ENCODE peak calls at places on chromosomes 1 and 21, in ten cellular contexts. One of them, this sample, is unnamed.

GRCh38 chr1:117758444-117759316 is 152.8 kb downstream of the TENT5C start:
- DNase-seq in upper lobe of right lung: peak
- DNase-seq in right lobe of liver: peak
- DNase-seq in foreskin fibroblast: peak
- DNase-seq in epithelial cell of esophagus: peak
- DNase-seq in colonic mucosa: peak
- DNase-seq in type B pancreatic cell: peak
- DNase-seq in hepatocyte: peak
- DNase-seq in tibial nerve: peak
- DNase-seq in IMR-90: peak
- DNase-seq in this sample: peak

GRCh38 chr1:174976436-174977107 is 23.2 kb upstream of the CACYBP start:
- DNase-seq in upper lobe of right lung: no peak
- DNase-seq in right lobe of liver: no peak
- DNase-seq in foreskin fibroblast: peak
- DNase-seq in epithelial cell of esophagus: peak
- DNase-seq in colonic mucosa: no peak
- DNase-seq in type B pancreatic cell: no peak
- DNase-seq in hepatocyte: no peak
- DNase-seq in tibial nerve: no peak
- DNase-seq in IMR-90: peak
- DNase-seq in this sample: no peak

GRCh38 chr1:181392133-181392532 is 91.2 kb upstream of the CACNA1E start:
- DNase-seq in upper lobe of right lung: no peak
- DNase-seq in right lobe of liver: no peak
- DNase-seq in foreskin fibroblast: no peak
- DNase-seq in epithelial cell of esophagus: no peak
- DNase-seq in colonic mucosa: no peak
- DNase-seq in type B pancreatic cell: no peak
- DNase-seq in hepatocyte: no peak
- DNase-seq in tibial nerve: no peak
- DNase-seq in IMR-90: no peak
- DNase-seq in this sample: no peak

GRCh38 chr1:71964188-71964587 is 318.2 kb downstream of the NEGR1 start:
- DNase-seq in upper lobe of right lung: no peak
- DNase-seq in right lobe of liver: no peak
- DNase-seq in foreskin fibroblast: no peak
- DNase-seq in epithelial cell of esophagus: peak
- DNase-seq in colonic mucosa: no peak
- DNase-seq in type B pancreatic cell: no peak
- DNase-seq in hepatocyte: peak
- DNase-seq in tibial nerve: no peak
- DNase-seq in IMR-90: peak
- DNase-seq in this sample: no peak

GRCh38 chr1:199298825-199299224 is 660.0 kb downstream of the PTPRC start:
- DNase-seq in upper lobe of right lung: no peak
- DNase-seq in right lobe of liver: no peak
- DNase-seq in foreskin fibroblast: no peak
- DNase-seq in epithelial cell of esophagus: no peak
- DNase-seq in colonic mucosa: no peak
- DNase-seq in type B pancreatic cell: no peak
- DNase-seq in hepatocyte: no peak
- DNase-seq in tibial nerve: no peak
- DNase-seq in IMR-90: peak
- DNase-seq in this sample: no peak

GRCh38 chr1:47575855-47576757 is 138.3 kb downstream of the FOXD2 start:
- DNase-seq in upper lobe of right lung: no peak
- DNase-seq in right lobe of liver: no peak
- DNase-seq in foreskin fibroblast: no peak
- DNase-seq in epithelial cell of esophagus: peak
- DNase-seq in colonic mucosa: no peak
- DNase-seq in type B pancreatic cell: no peak
- DNase-seq in hepatocyte: no peak
- DNase-seq in tibial nerve: no peak
- DNase-seq in IMR-90: peak
- DNase-seq in this sample: no peak

GRCh38 chr1:248094884-248095283 is at the start of gene OR2L13:
- DNase-seq in upper lobe of right lung: no peak
- DNase-seq in right lobe of liver: no peak
- DNase-seq in foreskin fibroblast: no peak
- DNase-seq in epithelial cell of esophagus: no peak
- DNase-seq in colonic mucosa: no peak
- DNase-seq in type B pancreatic cell: no peak
- DNase-seq in hepatocyte: no peak
- DNase-seq in tibial nerve: no peak
- DNase-seq in IMR-90: no peak
- DNase-seq in this sample: no peak

GRCh38 chr1:20212685-20213331 is 26.5 kb upstream of the PLA2G2C start:
- DNase-seq in upper lobe of right lung: peak
- DNase-seq in right lobe of liver: peak
- DNase-seq in foreskin fibroblast: peak
- DNase-seq in epithelial cell of esophagus: peak
- DNase-seq in colonic mucosa: peak
- DNase-seq in type B pancreatic cell: peak
- DNase-seq in hepatocyte: peak
- DNase-seq in tibial nerve: peak
- DNase-seq in IMR-90: peak
- DNase-seq in this sample: peak

GRCh38 chr1:28111157-28111556 is 22.7 kb upstream of the EYA3 start:
- DNase-seq in upper lobe of right lung: no peak
- DNase-seq in right lobe of liver: no peak
- DNase-seq in foreskin fibroblast: no peak
- DNase-seq in epithelial cell of esophagus: peak
- DNase-seq in colonic mucosa: no peak
- DNase-seq in type B pancreatic cell: no peak
- DNase-seq in hepatocyte: no peak
- DNase-seq in tibial nerve: no peak
- DNase-seq in IMR-90: no peak
- DNase-seq in this sample: no peak

GRCh38 chr1:171801395-171801990 is 20.0 kb downstream of the METTL13 start:
- DNase-seq in upper lobe of right lung: no peak
- DNase-seq in right lobe of liver: no peak
- DNase-seq in foreskin fibroblast: no peak
- DNase-seq in epithelial cell of esophagus: peak
- DNase-seq in colonic mucosa: peak
- DNase-seq in type B pancreatic cell: no peak
- DNase-seq in hepatocyte: peak
- DNase-seq in tibial nerve: peak
- DNase-seq in IMR-90: peak
- DNase-seq in this sample: peak

GRCh38 chr1:81174811-81175476 is 625.8 kb upstream of the ADGRL2 start:
- DNase-seq in upper lobe of right lung: no peak
- DNase-seq in right lobe of liver: no peak
- DNase-seq in foreskin fibroblast: peak
- DNase-seq in epithelial cell of esophagus: peak
- DNase-seq in colonic mucosa: no peak
- DNase-seq in type B pancreatic cell: no peak
- DNase-seq in hepatocyte: peak
- DNase-seq in tibial nerve: no peak
- DNase-seq in IMR-90: peak
- DNase-seq in this sample: no peak

GRCh38 chr1:84078108-84078823 is 65.8 kb upstream of the PRKACB start:
- DNase-seq in upper lobe of right lung: no peak
- DNase-seq in right lobe of liver: peak
- DNase-seq in foreskin fibroblast: peak
- DNase-seq in epithelial cell of esophagus: peak
- DNase-seq in colonic mucosa: peak
- DNase-seq in type B pancreatic cell: peak
- DNase-seq in hepatocyte: peak
- DNase-seq in tibial nerve: peak
- DNase-seq in IMR-90: peak
- DNase-seq in this sample: no peak

GRCh38 chr1:192904438-192904895 is 95.6 kb downstream of the RGS2 start:
- DNase-seq in upper lobe of right lung: no peak
- DNase-seq in right lobe of liver: no peak
- DNase-seq in foreskin fibroblast: peak
- DNase-seq in epithelial cell of esophagus: peak
- DNase-seq in colonic mucosa: no peak
- DNase-seq in type B pancreatic cell: no peak
- DNase-seq in hepatocyte: peak
- DNase-seq in tibial nerve: no peak
- DNase-seq in IMR-90: peak
- DNase-seq in this sample: no peak

GRCh38 chr1:247906504-247907047 is 11.2 kb downstream of the OR2W3 start:
- DNase-seq in upper lobe of right lung: no peak
- DNase-seq in right lobe of liver: no peak
- DNase-seq in foreskin fibroblast: no peak
- DNase-seq in epithelial cell of esophagus: peak
- DNase-seq in colonic mucosa: no peak
- DNase-seq in type B pancreatic cell: no peak
- DNase-seq in hepatocyte: no peak
- DNase-seq in tibial nerve: no peak
- DNase-seq in IMR-90: peak
- DNase-seq in this sample: no peak

GRCh38 chr1:180571060-180571831 is 12.5 kb downstream of the OVAAL start:
- DNase-seq in upper lobe of right lung: no peak
- DNase-seq in right lobe of liver: no peak
- DNase-seq in foreskin fibroblast: no peak
- DNase-seq in epithelial cell of esophagus: peak
- DNase-seq in colonic mucosa: no peak
- DNase-seq in type B pancreatic cell: no peak
- DNase-seq in hepatocyte: no peak
- DNase-seq in tibial nerve: no peak
- DNase-seq in IMR-90: peak
- DNase-seq in this sample: no peak

GRCh38 chr1:184362876-184363275 is 24.0 kb upstream of the C1orf21 start:
- DNase-seq in upper lobe of right lung: no peak
- DNase-seq in right lobe of liver: no peak
- DNase-seq in foreskin fibroblast: peak
- DNase-seq in epithelial cell of esophagus: no peak
- DNase-seq in colonic mucosa: no peak
- DNase-seq in type B pancreatic cell: no peak
- DNase-seq in hepatocyte: peak
- DNase-seq in tibial nerve: no peak
- DNase-seq in IMR-90: peak
- DNase-seq in this sample: no peak

DNA sequence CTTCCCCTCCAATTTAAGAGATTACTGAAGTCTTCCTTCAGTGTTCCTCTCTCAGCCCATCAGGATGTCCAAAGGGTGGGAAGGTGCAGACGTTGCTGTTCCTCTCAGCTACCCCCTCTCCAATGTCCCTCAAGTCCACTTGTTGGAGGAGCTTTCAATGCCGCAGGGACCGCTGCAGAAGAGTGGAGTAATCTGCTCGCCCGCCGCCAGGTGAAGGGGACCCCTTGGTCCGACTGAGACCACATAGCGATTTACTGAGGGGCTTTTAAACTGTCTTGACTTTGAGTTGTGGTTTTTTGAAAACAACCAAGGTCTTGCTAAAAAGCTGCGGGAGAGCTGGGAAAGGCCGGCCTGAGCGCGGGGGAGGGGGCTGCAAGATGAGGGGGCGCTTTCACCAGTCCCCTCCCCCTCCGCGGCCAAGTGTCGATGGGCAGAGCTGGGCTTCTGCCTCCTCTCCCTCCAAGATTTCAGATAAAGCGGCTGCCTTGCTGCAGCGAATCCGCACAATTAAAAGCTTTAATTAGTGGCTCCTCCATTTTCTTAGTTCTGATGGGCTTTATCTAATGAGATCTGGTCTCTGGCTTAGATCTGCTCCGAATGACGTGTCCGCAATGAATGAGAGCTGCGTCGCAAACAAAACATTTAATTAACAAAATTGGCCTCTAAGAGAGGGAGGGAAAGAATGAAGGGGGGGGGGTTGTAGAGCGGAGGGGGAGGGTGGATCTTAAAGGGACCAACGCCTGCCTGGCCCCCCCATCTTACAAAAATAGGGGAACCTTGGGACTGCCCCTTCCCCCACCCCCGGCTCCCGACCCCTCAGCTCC is 5.9 kb downstream of the LMO4 start:
- DNase-seq in upper lobe of right lung: peak
- DNase-seq in right lobe of liver: no peak
- DNase-seq in foreskin fibroblast: peak
- DNase-seq in epithelial cell of esophagus: peak
- DNase-seq in colonic mucosa: peak
- DNase-seq in type B pancreatic cell: no peak
- DNase-seq in hepatocyte: peak
- DNase-seq in tibial nerve: no peak
- DNase-seq in IMR-90: peak
- DNase-seq in this sample: peak
- TF ChIP-seq CTCF in upper lobe of right lung: no peak
- TF ChIP-seq CTCF in right lobe of liver: no peak
- TF ChIP-seq CTCF in foreskin fibroblast: no peak
- TF ChIP-seq CTCF in epithelial cell of esophagus: peak
- TF ChIP-seq CTCF in colonic mucosa: no peak
- TF ChIP-seq CTCF in type B pancreatic cell: peak
- TF ChIP-seq CTCF in hepatocyte: no peak
- TF ChIP-seq CTCF in tibial nerve: no peak
- TF ChIP-seq CTCF in IMR-90: peak
- TF ChIP-seq CTCF in this sample: peak

GRCh38 chr1:86082183-86082582 is 74.4 kb downstream of the COL24A1 start:
- DNase-seq in upper lobe of right lung: no peak
- DNase-seq in right lobe of liver: no peak
- DNase-seq in foreskin fibroblast: no peak
- DNase-seq in epithelial cell of esophagus: peak
- DNase-seq in colonic mucosa: no peak
- DNase-seq in type B pancreatic cell: no peak
- DNase-seq in hepatocyte: no peak
- DNase-seq in tibial nerve: no peak
- DNase-seq in IMR-90: no peak
- DNase-seq in this sample: no peak
- TF ChIP-seq CTCF in upper lobe of right lung: no peak
- TF ChIP-seq CTCF in right lobe of liver: no peak
- TF ChIP-seq CTCF in foreskin fibroblast: peak
- TF ChIP-seq CTCF in epithelial cell of esophagus: peak
- TF ChIP-seq CTCF in colonic mucosa: no peak
- TF ChIP-seq CTCF in type B pancreatic cell: peak
- TF ChIP-seq CTCF in hepatocyte: no peak
- TF ChIP-seq CTCF in tibial nerve: no peak
- TF ChIP-seq CTCF in IMR-90: peak
- TF ChIP-seq CTCF in this sample: peak

DNA sequence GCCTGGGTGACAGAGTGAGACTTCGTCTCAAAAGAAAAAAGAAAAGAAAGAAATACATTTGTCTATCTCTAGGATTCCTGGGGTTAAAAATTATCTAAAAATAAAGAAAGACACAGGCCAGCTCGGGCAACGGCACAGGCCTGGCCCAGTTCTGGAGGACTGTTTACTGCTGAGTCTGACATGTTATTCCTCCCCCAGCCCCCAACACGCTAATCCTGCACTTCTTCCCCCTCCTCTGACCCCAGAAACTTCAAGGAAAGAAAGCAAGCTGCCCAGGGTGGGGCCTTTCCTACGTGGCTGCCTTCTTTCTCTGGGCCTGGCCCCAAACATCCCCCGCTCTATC is 40.0 kb downstream of the ACOT7 start:
- DNase-seq in upper lobe of right lung: no peak
- DNase-seq in right lobe of liver: no peak
- DNase-seq in foreskin fibroblast: no peak
- DNase-seq in epithelial cell of esophagus: no peak
- DNase-seq in colonic mucosa: no peak
- DNase-seq in type B pancreatic cell: no peak
- DNase-seq in hepatocyte: no peak
- DNase-seq in tibial nerve: no peak
- DNase-seq in IMR-90: no peak
- DNase-seq in this sample: no peak
- TF ChIP-seq CTCF in upper lobe of right lung: no peak
- TF ChIP-seq CTCF in right lobe of liver: no peak
- TF ChIP-seq CTCF in foreskin fibroblast: no peak
- TF ChIP-seq CTCF in epithelial cell of esophagus: no peak
- TF ChIP-seq CTCF in colonic mucosa: no peak
- TF ChIP-seq CTCF in type B pancreatic cell: no peak
- TF ChIP-seq CTCF in hepatocyte: no peak
- TF ChIP-seq CTCF in tibial nerve: no peak
- TF ChIP-seq CTCF in IMR-90: no peak
- TF ChIP-seq CTCF in this sample: no peak

GRCh38 chr21:39204134-39204533 is 20.9 kb upstream of the PSMG1 start:
- DNase-seq in upper lobe of right lung: no peak
- DNase-seq in right lobe of liver: no peak
- DNase-seq in foreskin fibroblast: no peak
- DNase-seq in epithelial cell of esophagus: no peak
- DNase-seq in colonic mucosa: no peak
- DNase-seq in type B pancreatic cell: no peak
- DNase-seq in hepatocyte: no peak
- DNase-seq in tibial nerve: no peak
- DNase-seq in IMR-90: no peak
- DNase-seq in this sample: no peak
- TF ChIP-seq CTCF in upper lobe of right lung: peak
- TF ChIP-seq CTCF in right lobe of liver: no peak
- TF ChIP-seq CTCF in foreskin fibroblast: no peak
- TF ChIP-seq CTCF in epithelial cell of esophagus: peak
- TF ChIP-seq CTCF in colonic mucosa: no peak
- TF ChIP-seq CTCF in type B pancreatic cell: peak
- TF ChIP-seq CTCF in hepatocyte: no peak
- TF ChIP-seq CTCF in tibial nerve: no peak
- TF ChIP-seq CTCF in IMR-90: peak
- TF ChIP-seq CTCF in this sample: peak